ENCODE peak calls at places on chromosomes 12 and 14, in nine cellular contexts. X is tibial artery; U is uterus; E is neural progenitor cell; J is right atrium auricular region; B is CD8-positive, alpha-beta T cell; F is brain microvascular endothelial cell; Y is PC-3; K is OCI-LY7. L is an unnamed sample.

GRCh38 chr14:37472906-37473305 is 122.1 kb downstream of the FOXA1 start:
- DNase-seq in K (no peak), B (no peak), F (no peak), X (no peak), Y (no peak), E (no peak), J (no peak), U (no peak), L (no peak)

GRCh38 chr12:546920-547845 is 87.4 kb downstream of the B4GALNT3 start:
- DNase-seq in X (no peak), K (peak; percentile 75), B (peak; percentile 62), E (peak; percentile 82), Y (peak; percentile 67), J (no peak), F (no peak), U (peak; percentile 33), L (no peak)

GRCh38 chr12:89783321-89784060 is 74.9 kb upstream of the ATP2B1 start:
- DNase-seq in K (no peak), B (no peak), U (no peak), X (no peak), F (no peak), Y (peak; percentile 14), J (no peak), E (no peak), L (no peak)

GRCh38 chr12:101759396-101760047 is 20.3 kb upstream of the SYCP3 start:
- DNase-seq in X (no peak), U (no peak), J (no peak), F (peak; percentile 16), Y (peak; percentile 72), K (peak; percentile 62), E (peak; percentile 46), B (no peak), L (no peak)

GRCh38 chr12:122079532-122080081 is 1.1 kb downstream of the MLXIP start:
- DNase-seq in X (no peak), U (no peak), J (no peak), Y (no peak), B (no peak), E (no peak), F (no peak), K (peak; percentile 50), L (no peak)

GRCh38 chr12:34302131-34302885 is 280.0 kb downstream of the ALG10 start:
- DNase-seq in F (no peak), U (no peak), B (no peak), X (no peak), K (no peak), J (no peak), Y (no peak), E (no peak), L (no peak)

GRCh38 chr12:92859650-92860386 is 69.3 kb downstream of the EEA1 start:
- DNase-seq in F (no peak), J (no peak), X (no peak), U (no peak), B (no peak), Y (no peak), E (no peak), K (no peak), L (no peak)

GRCh38 chr12:57896437-57897201 is 44.7 kb upstream of the ATP23 start:
- DNase-seq in Y (no peak), E (peak; percentile 78), B (no peak), X (peak; percentile 84), F (peak; percentile 35), K (no peak), J (peak; percentile 83), U (peak; percentile 85), L (no peak)

GRCh38 chr12:97984951-97985350 is 522.3 kb downstream of the RMST start:
- DNase-seq in U (no peak), F (no peak), X (no peak), K (no peak), Y (no peak), B (no peak), E (no peak), J (no peak), L (no peak)

GRCh38 chr12:49535921-49536525 is 2.8 kb upstream of the KCNH3 start:
- DNase-seq in E (no peak), Y (peak; percentile 42), B (no peak), X (no peak), J (no peak), K (no peak), U (no peak), F (no peak), L (no peak)

GRCh38 chr12:2794261-2794735 is 472 bp upstream of the FKBP4 start:
- DNase-seq in J (no peak), K (peak; percentile 7), F (peak; percentile 22), X (peak; percentile 23), E (no peak), Y (no peak), U (no peak), B (peak; percentile 10), L (no peak)

GRCh38 chr14:96824283-96824682 is 27.1 kb downstream of the VRK1 start:
- DNase-seq in B (no peak), X (no peak), F (peak; percentile 64), U (no peak), J (no peak), Y (peak; percentile 13), K (no peak), E (no peak), L (no peak)

DNA sequence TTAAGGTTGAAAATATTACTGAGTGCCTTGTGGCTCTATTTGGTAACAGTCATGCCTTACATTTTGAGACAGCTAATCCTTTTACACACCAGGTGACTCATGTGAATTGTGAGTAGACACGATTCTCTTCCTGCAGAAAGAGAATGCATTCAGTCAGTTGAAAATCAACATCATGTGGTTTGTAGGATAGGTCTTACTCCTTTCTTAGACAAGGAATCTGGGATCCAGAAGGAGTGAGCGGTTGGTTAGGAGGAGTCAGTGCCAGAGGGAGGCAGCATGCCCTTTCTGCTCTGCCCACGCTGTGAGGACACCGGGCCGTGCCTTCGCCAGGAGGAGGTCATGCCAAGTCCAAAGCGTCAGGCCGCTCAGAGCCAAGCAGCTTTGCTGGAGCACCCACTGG is 47.6 kb downstream of the TRAF3 start:
- DNase-seq in K (no peak), Y (peak; percentile 85), U (no peak), J (no peak), B (no peak), E (no peak), X (no peak), F (peak; percentile 22), L (no peak)
- TF ChIP-seq CTCF in K (no peak), Y (no peak), U (no peak), J (peak; percentile 45), B (no peak), E (no peak), X (no peak), F (no peak), L (no peak)

GRCh38 chr14:65072256-65072655 is 30.1 kb downstream of the MAX start:
- DNase-seq in U (no peak), X (no peak), K (no peak), Y (no peak), J (no peak), F (no peak), B (no peak), E (no peak), L (no peak)

GRCh38 chr14:65071544-65071943 is 30.8 kb downstream of the MAX start:
- DNase-seq in Y (no peak), U (no peak), X (no peak), J (no peak), E (no peak), K (no peak), F (no peak), B (no peak), L (no peak)

GRCh38 chr14:65072937-65073336 is 29.4 kb downstream of the MAX start:
- DNase-seq in U (no peak), F (no peak), B (no peak), J (no peak), X (no peak), Y (no peak), K (no peak), E (no peak), L (no peak)

GRCh38 chr14:65069874-65070709 is 32.2 kb downstream of the MAX start:
- DNase-seq in F (no peak), Y (peak; percentile 64), J (no peak), E (no peak), X (no peak), B (no peak), K (no peak), U (no peak), L (no peak)

DNA sequence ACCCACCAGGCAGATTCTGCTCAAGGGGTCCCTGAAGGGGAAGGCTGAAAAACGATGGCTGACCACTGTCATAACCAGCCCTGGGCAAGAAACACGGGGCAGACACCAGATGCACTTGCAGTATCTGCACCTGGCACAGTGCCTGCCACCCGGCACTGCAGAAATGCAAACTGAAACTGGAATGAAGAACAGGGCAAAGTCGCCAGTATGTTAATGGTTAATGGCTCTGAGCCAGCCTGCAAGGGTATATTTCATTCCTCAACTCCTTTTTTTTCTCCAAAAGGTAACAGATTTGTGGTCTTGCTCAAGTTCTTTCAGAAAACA is 31.6 kb downstream of the MAX start:
- DNase-seq in B (no peak), X (no peak), Y (peak; percentile 45), E (no peak), K (no peak), F (no peak), J (no peak), U (no peak), L (no peak)
- H3K27ac ChIP-seq in B (no peak overlapping the region), X (no peak overlapping the region), Y (peak overlapping the region; percentile 42), E (no peak overlapping the region), K (no peak overlapping the region), F (no peak overlapping the region), J (no peak overlapping the region), U (no peak overlapping the region), L (no peak overlapping the region)

DNA sequence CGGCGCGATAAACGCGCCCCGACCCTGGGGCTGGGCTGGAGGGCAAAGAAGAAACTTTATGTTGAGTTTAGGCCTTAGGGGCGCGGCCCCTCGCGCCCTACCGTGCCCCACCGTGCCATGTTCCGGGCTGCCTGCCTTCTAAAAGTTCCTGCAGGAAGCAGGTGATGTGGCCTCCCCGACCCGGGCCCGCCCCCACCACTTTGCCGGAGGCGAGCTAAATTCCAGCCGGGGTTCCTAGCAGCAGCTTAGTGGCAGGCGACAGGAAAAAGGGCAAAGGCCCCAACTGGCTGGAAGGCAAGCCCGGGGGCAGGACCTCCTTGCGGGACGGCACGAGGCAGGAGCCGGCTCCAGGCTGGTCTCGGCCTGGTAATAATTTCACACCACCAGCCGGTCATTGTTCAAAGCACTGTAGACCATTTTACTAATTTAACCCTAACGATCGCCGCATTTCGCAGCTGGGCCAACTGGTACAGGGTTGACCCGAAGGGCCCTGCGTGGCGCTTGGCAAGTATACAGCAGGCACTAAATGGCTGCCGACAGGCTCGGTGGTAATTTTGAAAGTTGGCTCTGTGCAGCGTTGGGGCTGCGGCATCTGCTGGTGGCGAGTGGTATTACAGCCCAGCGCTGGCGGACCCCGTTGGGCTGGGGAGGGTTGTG is 895 bp upstream of the CCDC88C start:
- DNase-seq in Y (peak; percentile 72), E (peak; percentile 70), F (peak; percentile 49), J (peak; percentile 68), U (peak; percentile 45), X (peak; percentile 47), B (peak; percentile 77), K (peak; percentile 82), L (no peak)
- TF ChIP-seq CTCF in Y (peak; percentile 97), E (peak; percentile 89), F (peak; percentile 94), J (peak; percentile 98), U (peak; percentile 92), X (peak; percentile 91), B (peak; percentile 93), K (peak; percentile 99), L (no peak)

DNA sequence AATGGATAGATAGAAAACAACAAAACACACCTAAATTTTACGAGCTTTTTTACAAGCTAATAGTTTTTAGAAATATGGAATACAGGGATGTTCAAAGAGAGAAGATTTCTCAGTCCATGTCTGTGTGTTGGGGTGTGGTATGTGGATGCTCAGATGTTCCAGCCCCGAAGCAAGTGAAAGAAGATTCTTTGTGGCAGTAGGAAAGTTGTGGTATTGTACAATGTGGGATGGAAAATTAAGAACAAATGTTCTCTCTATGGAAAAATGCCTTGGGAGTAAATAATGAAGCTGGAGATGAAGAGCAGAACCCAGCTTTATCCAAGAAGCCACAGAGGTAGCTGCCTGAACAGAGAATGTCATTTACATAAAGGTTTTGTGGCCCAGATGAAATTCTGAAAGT is 150.3 kb upstream of the PRKD1 start:
- DNase-seq in U (no peak), X (no peak), Y (no peak), J (no peak), B (no peak), F (no peak), K (no peak), E (no peak), L (no peak)
- H3K27ac ChIP-seq in U (no peak overlapping the region), X (no peak overlapping the region), Y (no peak overlapping the region), J (no peak overlapping the region), B (no peak overlapping the region), F (no peak overlapping the region), K (no peak overlapping the region), E (no peak overlapping the region), L (no peak overlapping the region)

L was measured in esophagus muscularis mucosa.